ENCODE peak calls at places on chromosomes 5 and 9, in nine cellular contexts. One of them, this sample, is unnamed.

GRCh38 chr5:94021246-94021645 is 279.8 kb upstream of the POU5F2 start:
- DNase-seq in ureter: no peak
- DNase-seq in GF-D8: no peak
- DNase-seq in CD4-positive, alpha-beta T cell: no peak
- DNase-seq in HEK293T: no peak
- DNase-seq in Daoy: peak; percentile 41
- DNase-seq in HFFc6: peak; percentile 37
- DNase-seq in left ventricle myocardium inferior: no peak
- DNase-seq in GM20000: no peak
- DNase-seq in this sample: no peak

GRCh38 chr5:76041863-76042262 is 41.3 kb upstream of the SV2C start:
- DNase-seq in CD4-positive, alpha-beta T cell: no peak
- DNase-seq in GF-D8: no peak
- DNase-seq in GM20000: no peak
- DNase-seq in left ventricle myocardium inferior: no peak
- DNase-seq in Daoy: no peak
- DNase-seq in HFFc6: no peak
- DNase-seq in HEK293T: peak; percentile 30
- DNase-seq in ureter: no peak
- DNase-seq in this sample: peak; percentile 15

GRCh38 chr9:137311171-137311970 is 9.3 kb upstream of the NRARP start:
- DNase-seq in CD4-positive, alpha-beta T cell: no peak
- DNase-seq in Daoy: peak; percentile 84
- DNase-seq in HFFc6: no peak
- DNase-seq in GM20000: no peak
- DNase-seq in ureter: peak; percentile 86
- DNase-seq in GF-D8: no peak
- DNase-seq in HEK293T: no peak
- DNase-seq in left ventricle myocardium inferior: peak; percentile 13
- DNase-seq in this sample: no peak

GRCh38 chr5:35657877-35658276 is 40.2 kb downstream of the SPEF2 start:
- DNase-seq in ureter: no peak
- DNase-seq in GM20000: no peak
- DNase-seq in Daoy: no peak
- DNase-seq in HEK293T: no peak
- DNase-seq in HFFc6: no peak
- DNase-seq in CD4-positive, alpha-beta T cell: no peak
- DNase-seq in GF-D8: no peak
- DNase-seq in left ventricle myocardium inferior: no peak
- DNase-seq in this sample: no peak

GRCh38 chr5:58462623-58463230 is 2.8 kb upstream of the PLK2 start:
- DNase-seq in GF-D8: no peak
- DNase-seq in HEK293T: peak; percentile 14
- DNase-seq in HFFc6: peak; percentile 61
- DNase-seq in GM20000: peak; percentile 46
- DNase-seq in Daoy: peak; percentile 54
- DNase-seq in left ventricle myocardium inferior: no peak
- DNase-seq in CD4-positive, alpha-beta T cell: peak; percentile 17
- DNase-seq in ureter: no peak
- DNase-seq in this sample: peak; percentile 34

GRCh38 chr9:37407468-37407867 is 15.0 kb upstream of the GRHPR start:
- DNase-seq in GF-D8: peak; percentile 16
- DNase-seq in Daoy: no peak
- DNase-seq in ureter: no peak
- DNase-seq in left ventricle myocardium inferior: no peak
- DNase-seq in HEK293T: no peak
- DNase-seq in HFFc6: no peak
- DNase-seq in CD4-positive, alpha-beta T cell: no peak
- DNase-seq in GM20000: no peak
- DNase-seq in this sample: no peak

GRCh38 chr5:34867660-34868059 is 28.7 kb downstream of the TTC23L start:
- DNase-seq in GM20000: no peak
- DNase-seq in HEK293T: no peak
- DNase-seq in HFFc6: no peak
- DNase-seq in ureter: no peak
- DNase-seq in CD4-positive, alpha-beta T cell: no peak
- DNase-seq in Daoy: no peak
- DNase-seq in left ventricle myocardium inferior: no peak
- DNase-seq in GF-D8: no peak
- DNase-seq in this sample: no peak

GRCh38 chr9:130860458-130861316 is 25.6 kb downstream of the ABL1 start:
- DNase-seq in HEK293T: no peak
- DNase-seq in Daoy: peak; percentile 99
- DNase-seq in left ventricle myocardium inferior: peak; percentile 83
- DNase-seq in HFFc6: peak; percentile 95
- DNase-seq in GF-D8: no peak
- DNase-seq in CD4-positive, alpha-beta T cell: no peak
- DNase-seq in GM20000: no peak
- DNase-seq in ureter: peak; percentile 81
- DNase-seq in this sample: peak; percentile 79

GRCh38 chr9:134663084-134663483 is 21.5 kb downstream of the COL5A1 start:
- DNase-seq in HEK293T: no peak
- DNase-seq in GM20000: no peak
- DNase-seq in ureter: no peak
- DNase-seq in left ventricle myocardium inferior: peak; percentile 10
- DNase-seq in Daoy: no peak
- DNase-seq in HFFc6: no peak
- DNase-seq in CD4-positive, alpha-beta T cell: no peak
- DNase-seq in GF-D8: no peak
- DNase-seq in this sample: no peak

GRCh38 chr5:177035982-177036381 is 13.5 kb downstream of the ZNF346 start:
- DNase-seq in Daoy: peak; percentile 12
- DNase-seq in ureter: no peak
- DNase-seq in HEK293T: no peak
- DNase-seq in left ventricle myocardium inferior: no peak
- DNase-seq in HFFc6: no peak
- DNase-seq in CD4-positive, alpha-beta T cell: no peak
- DNase-seq in GM20000: peak; percentile 47
- DNase-seq in GF-D8: no peak
- DNase-seq in this sample: no peak

GRCh38 chr5:15995206-15996052 is 184.2 kb downstream of the MARCHF11 start:
- DNase-seq in HEK293T: peak; percentile 6
- DNase-seq in left ventricle myocardium inferior: no peak
- DNase-seq in Daoy: peak; percentile 23
- DNase-seq in GF-D8: no peak
- DNase-seq in GM20000: no peak
- DNase-seq in HFFc6: peak; percentile 38
- DNase-seq in CD4-positive, alpha-beta T cell: no peak
- DNase-seq in ureter: no peak
- DNase-seq in this sample: no peak

GRCh38 chr9:71218774-71219173 is 97.4 kb upstream of the TRPM3 start:
- DNase-seq in left ventricle myocardium inferior: no peak
- DNase-seq in Daoy: no peak
- DNase-seq in CD4-positive, alpha-beta T cell: no peak
- DNase-seq in GF-D8: no peak
- DNase-seq in HEK293T: no peak
- DNase-seq in ureter: no peak
- DNase-seq in HFFc6: no peak
- DNase-seq in GM20000: no peak
- DNase-seq in this sample: no peak

GRCh38 chr9:137170486-137171148 is 766 bp upstream of the LRRC26 start:
- DNase-seq in GM20000: peak; percentile 45
- DNase-seq in ureter: no peak
- DNase-seq in HFFc6: no peak
- DNase-seq in Daoy: no peak
- DNase-seq in HEK293T: no peak
- DNase-seq in CD4-positive, alpha-beta T cell: no peak
- DNase-seq in left ventricle myocardium inferior: no peak
- DNase-seq in GF-D8: no peak
- DNase-seq in this sample: no peak

GRCh38 chr5:157607371-157608161 is 32.0 kb upstream of the ADAM19 start:
- DNase-seq in CD4-positive, alpha-beta T cell: peak; percentile 28
- DNase-seq in left ventricle myocardium inferior: no peak
- DNase-seq in HEK293T: no peak
- DNase-seq in GM20000: no peak
- DNase-seq in ureter: no peak
- DNase-seq in GF-D8: no peak
- DNase-seq in HFFc6: peak; percentile 85
- DNase-seq in Daoy: peak; percentile 77
- DNase-seq in this sample: no peak

GRCh38 chr5:115484368-115484767 is 60.2 kb downstream of the FEM1C start:
- DNase-seq in left ventricle myocardium inferior: no peak
- DNase-seq in ureter: no peak
- DNase-seq in HFFc6: no peak
- DNase-seq in GF-D8: peak; percentile 68
- DNase-seq in Daoy: no peak
- DNase-seq in GM20000: no peak
- DNase-seq in HEK293T: no peak
- DNase-seq in CD4-positive, alpha-beta T cell: no peak
- DNase-seq in this sample: no peak

This sample was measured in testis.